ENCODE peak calls at places on chromosomes 3 and 15, in five cellular contexts. C, T, Z, R and P are unnamed samples.
A peak's percentile ranks its signal among the peaks of the same experiment; 100 is the strongest.

GRCh38 chr3:112982710-112983109 is 7.8 kb upstream of the CD200R1 start:
- DNase-seq in T (no peak), Z (no peak), R (no peak), C (no peak), P (no peak)

GRCh38 chr3:121948641-121949040 is 54.4 kb downstream of the SLC15A2 start:
- DNase-seq in Z (no peak), C (no peak), R (no peak), T (no peak), P (no peak)

GRCh38 chr3:170524072-170524471 is 61.8 kb downstream of the SLC7A14 start:
- DNase-seq in C (no peak), R (no peak), Z (peak; percentile 52), T (no peak), P (no peak)

GRCh38 chr3:149199474-149199873 is 22.2 kb downstream of the CP start:
- DNase-seq in R (no peak), Z (peak; percentile 50), T (no peak), C (no peak), P (no peak)

GRCh38 chr3:93973160-93974126 is at the start of gene PROS1:
- DNase-seq in Z (peak; percentile 93), C (peak; percentile 85), T (peak; percentile 95), R (peak; percentile 86), P (peak; percentile 79)

GRCh38 chr15:41853191-41853590 is 14.5 kb downstream of the PLA2G4B start:
- DNase-seq in Z (no peak), R (no peak), C (no peak), T (peak; percentile 66), P (no peak)

GRCh38 chr3:123586131-123586530 is 1.3 kb upstream of the HACD2 start:
- DNase-seq in Z (peak; percentile 71), T (no peak), C (no peak), R (no peak), P (peak; percentile 31)

GRCh38 chr3:142726017-142726416 is 2.2 kb downstream of the TRPC1 start:
- DNase-seq in R (no peak), Z (no peak), C (no peak), T (no peak), P (no peak)

GRCh38 chr3:47359283-47359682 is 21.5 kb upstream of the PTPN23 start:
- DNase-seq in C (no peak), T (no peak), R (no peak), Z (no peak), P (no peak)

GRCh38 chr3:39114456-39114855 is 7.0 kb downstream of the TTC21A start:
- DNase-seq in T (no peak), R (no peak), C (no peak), Z (no peak), P (no peak)

GRCh38 chr15:35000511-35000910 is 12.4 kb upstream of the ZNF770 start:
- DNase-seq in C (no peak), T (no peak), R (no peak), Z (peak; percentile 94), P (peak; percentile 87)

GRCh38 chr3:149306751-149307434 is 26.5 kb downstream of the TM4SF18 start:
- DNase-seq in R (no peak), Z (no peak), C (no peak), T (no peak), P (no peak)

GRCh38 chr15:56038015-56038414 is 44.6 kb upstream of the NEDD4 start:
- DNase-seq in T (no peak), R (no peak), C (no peak), Z (peak; percentile 75), P (peak; percentile 37)

GRCh38 chr3:61222428-61222827 is 28.8 kb downstream of the FHIT start:
- DNase-seq in C (no peak), Z (no peak), R (no peak), T (no peak), P (no peak)

GRCh38 chr15:66714543-66714981 is 12.5 kb downstream of the SMAD6 start:
- DNase-seq in T (no peak), Z (peak; percentile 84), R (no peak), C (no peak), P (peak; percentile 65)

GRCh38 chr15:91946914-91947313 is 93.4 kb downstream of the SLCO3A1 start:
- DNase-seq in Z (no peak), C (no peak), R (no peak), T (no peak), P (no peak)

GRCh38 chr3:15513121-15513520 is 8.4 kb downstream of the COLQ start:
- DNase-seq in R (no peak), Z (no peak), C (no peak), T (no peak), P (no peak)

GRCh38 chr15:101204744-101205535 is 46.9 kb downstream of the CHSY1 start:
- DNase-seq in Z (peak; percentile 70), T (no peak), R (no peak), C (no peak), P (peak; percentile 93)

GRCh38 chr15:79221696-79222095 is 60.8 kb upstream of the ANKRD34C start:
- DNase-seq in Z (no peak), R (no peak), T (no peak), C (no peak), P (no peak)

GRCh38 chr3:70774641-70775040 is 462.2 kb upstream of the MDFIC2 start:
- DNase-seq in Z (peak; percentile 37), C (no peak), R (no peak), T (no peak), P (peak; percentile 3)

GRCh38 chr3:49352286-49352685 is 5.9 kb downstream of the GPX1 start:
- DNase-seq in C (no peak), Z (no peak), R (no peak), T (no peak), P (no peak)

GRCh38 chr3:152149832-152150231 is 118.9 kb upstream of the MBNL1 start:
- DNase-seq in Z (no peak), T (no peak), R (no peak), C (no peak), P (peak; percentile 5)

GRCh38 chr3:119628816-119629445 is 31.2 kb downstream of the PLA1A start:
- DNase-seq in R (no peak), T (no peak), C (no peak), Z (peak; percentile 58), P (peak; percentile 67)

GRCh38 chr3:11558461-11558903 is 85.2 kb downstream of the VGLL4 start:
- DNase-seq in R (no peak), C (peak; percentile 14), Z (no peak), T (peak; percentile 50), P (no peak)

GRCh38 chr15:73265536-73266153 is 103.1 kb downstream of the HCN4 start:
- DNase-seq in Z (peak; percentile 53), C (no peak), R (peak; percentile 17), T (no peak), P (peak; percentile 29)

GRCh38 chr3:190225186-190225692 is 97.0 kb downstream of the CLDN1 start:
- DNase-seq in R (peak; percentile 39), C (no peak), Z (peak; percentile 51), T (no peak), P (peak; percentile 41)

GRCh38 chr3:39286771-39287170 is 6.9 kb upstream of the CX3CR1 start:
- DNase-seq in R (no peak), C (no peak), T (no peak), Z (no peak), P (no peak)

GRCh38 chr15:63260786-63261185 is 16.6 kb upstream of the APH1B start:
- DNase-seq in R (no peak), T (no peak), Z (no peak), C (no peak), P (no peak)

GRCh38 chr15:27827336-27827735 is 271.8 kb downstream of the OCA2 start:
- DNase-seq in Z (no peak), R (no peak), T (no peak), C (no peak), P (peak; percentile 45)
- H3K4me3 ChIP-seq in Z (peak overlapping the region; percentile 29), R (no peak overlapping the region), T (no peak overlapping the region), C (no peak overlapping the region), P (peak overlapping the region; percentile 26)

DNA sequence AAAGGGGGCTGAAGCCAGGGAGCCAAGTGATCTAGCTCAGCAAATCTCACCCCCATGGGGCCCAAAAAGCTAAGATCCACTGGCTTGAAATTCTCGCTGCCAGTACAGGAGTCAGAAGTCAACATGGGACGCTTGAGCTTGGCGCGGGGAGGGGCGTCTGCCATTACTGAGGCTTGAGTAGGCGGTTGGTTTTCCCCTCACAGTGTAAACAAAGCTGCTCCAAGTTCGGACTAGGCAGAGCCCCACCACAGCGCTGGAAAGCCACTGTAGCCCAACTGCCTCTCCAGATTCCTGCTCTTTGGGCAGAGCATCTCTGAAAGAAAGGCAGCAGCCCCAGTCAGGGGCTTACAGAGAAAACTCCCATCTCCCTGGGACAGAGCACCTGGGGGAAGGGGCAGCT is 8.1 kb upstream of the SLC25A36 start:
- DNase-seq in T (no peak), C (no peak), R (no peak), Z (no peak), P (no peak)
- TF ChIP-seq CTCF in T (no peak), C (no peak), R (no peak), Z (no peak), P (no peak)

DNA sequence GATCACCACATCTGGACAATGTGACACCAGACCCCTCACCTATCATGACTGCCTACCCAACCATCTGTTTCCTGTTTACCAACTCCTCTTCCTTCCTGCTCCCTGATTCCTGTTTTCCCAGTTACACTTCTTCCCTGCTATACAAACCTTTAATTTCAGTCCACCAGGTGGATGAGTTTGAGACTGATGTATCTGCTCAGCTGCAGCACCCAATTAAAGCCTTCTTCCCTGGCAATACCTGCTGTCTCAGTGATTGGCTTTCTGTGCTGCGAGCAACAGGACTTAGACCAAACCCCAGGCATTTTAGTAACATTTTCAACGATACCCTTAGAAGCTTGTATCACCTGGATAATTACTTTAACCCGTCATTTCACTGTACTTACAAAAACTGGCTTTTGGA is 968.2 kb upstream of the NR2F2 start:
- DNase-seq in Z (no peak), R (no peak), T (no peak), C (no peak), P (no peak)
- H3K4me3 ChIP-seq in Z (no peak overlapping the region), R (no peak overlapping the region), T (no peak overlapping the region), C (no peak overlapping the region), P (no peak overlapping the region)

GRCh38 chr3:64222501-64222900 is 2.8 kb downstream of the PRICKLE2 start:
- DNase-seq in Z (no peak), C (no peak), T (no peak), R (no peak), P (no peak)

GRCh38 chr3:64225695-64226499 is 631 bp upstream of the PRICKLE2 start:
- DNase-seq in Z (peak; percentile 47), T (no peak), C (no peak), R (no peak), P (no peak)

GRCh38 chr3:64221564-64222257 is 3.6 kb downstream of the PRICKLE2 start:
- DNase-seq in T (no peak), Z (no peak), R (no peak), C (no peak), P (no peak)

GRCh38 chr3:64223809-64224570 is 1.3 kb downstream of the PRICKLE2 start:
- DNase-seq in Z (peak; percentile 81), T (no peak), R (no peak), C (no peak), P (peak; percentile 68)

DNA sequence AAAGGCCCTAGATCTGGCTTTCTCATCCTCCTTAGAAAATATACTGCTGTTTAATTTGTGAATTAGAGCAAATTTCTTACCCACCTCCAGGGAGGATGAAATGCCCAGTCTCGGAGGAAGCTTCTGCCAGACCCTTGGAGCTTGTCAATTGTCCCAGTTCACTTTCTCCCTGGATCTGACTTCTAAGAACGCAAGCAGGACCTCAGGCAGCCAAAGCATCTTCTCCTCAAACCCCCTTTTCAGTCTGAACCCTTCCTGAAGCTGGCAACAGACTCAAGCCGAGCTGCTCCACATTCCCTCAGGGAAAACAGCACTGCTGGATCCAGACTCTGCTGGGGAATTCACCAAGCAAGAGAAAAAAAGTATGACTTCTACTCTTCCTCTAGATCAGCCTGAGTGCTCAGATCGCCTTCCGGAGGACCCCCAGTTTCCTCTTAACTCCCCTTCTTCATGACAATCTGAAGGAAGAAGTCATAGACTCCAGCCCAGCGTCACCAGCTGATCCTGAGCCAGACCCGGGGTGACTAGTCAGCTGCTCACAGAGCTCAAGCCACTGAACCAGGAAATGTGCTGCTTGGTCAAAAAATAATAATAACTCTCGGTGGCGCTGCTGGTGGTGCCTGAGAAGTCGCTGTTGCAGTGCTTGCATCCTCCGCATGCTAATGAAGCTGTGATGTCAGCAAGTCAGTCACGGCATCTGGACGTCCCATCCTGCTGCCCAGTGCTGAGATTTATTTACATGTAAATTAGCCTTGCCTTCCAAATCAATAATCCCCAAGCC is at the start of gene PRICKLE2:
- DNase-seq in Z (peak; percentile 96), C (peak; percentile 74), T (no peak), R (peak; percentile 78), P (peak; percentile 90)
- TF ChIP-seq CTCF in Z (peak; percentile 11), C (peak; percentile 31), T (peak; percentile 18), R (peak; percentile 28), P (peak; percentile 45)